ENCODE peak calls at places on chromosomes 4 and X, in four cellular contexts. T is left kidney, H is neuronal stem cell, I is upper lobe of right lung. U is an unnamed sample.

GRCh38 chr4:118124977-118125376 is 90.7 kb downstream of the NDST3 start:
- DNase-seq in T (no peak), H (no peak), I (no peak), U (no peak)

GRCh38 chr4:46648088-46648744 is 258.3 kb upstream of the GABRA2 start:
- DNase-seq in T (peak), H (peak), I (no peak), U (peak)

GRCh38 chrX:129566081-129566480 is 26.0 kb downstream of the OCRL start:
- DNase-seq in T (no peak), H (no peak), I (no peak), U (no peak)

GRCh38 chrX:50609796-50610195 is 139.2 kb upstream of the DGKK start:
- DNase-seq in T (no peak), H (no peak), I (no peak), U (no peak)

GRCh38 chr4:150337709-150338108 is 244.2 kb upstream of the MAB21L2 start:
- DNase-seq in T (peak), H (no peak), I (no peak), U (no peak)

GRCh38 chr4:8403981-8404380 is 36.5 kb downstream of the ACOX3 start:
- DNase-seq in T (no peak), H (no peak), I (no peak), U (no peak)

GRCh38 chrX:135985123-135985973 is at the start of gene SLC9A6:
- DNase-seq in T (peak), H (peak), I (peak), U (peak)

GRCh38 chr4:107876096-107876495 is 51.4 kb downstream of the SGMS2 start:
- DNase-seq in T (no peak), H (no peak), I (no peak), U (no peak)

GRCh38 chr4:38385286-38386010 is 278.6 kb upstream of the KLF3 start:
- DNase-seq in T (peak), H (no peak), I (no peak), U (peak)

GRCh38 chr4:174999407-174999806 is 81.2 kb downstream of the ADAM29 start:
- DNase-seq in T (no peak), H (no peak), I (no peak), U (no peak)

GRCh38 chrX:31298881-31299280 is 227.0 kb upstream of the FTHL17 start:
- DNase-seq in T (peak), H (no peak), I (no peak), U (no peak)

GRCh38 chr4:38111024-38111423 is 150.8 kb downstream of the PTTG2 start:
- DNase-seq in T (no peak), H (no peak), I (no peak), U (no peak)

GRCh38 chrX:148947399-148948025 is 447.1 kb downstream of the AFF2 start:
- DNase-seq in T (no peak), H (no peak), I (no peak), U (no peak)

GRCh38 chr4:124179521-124180186 is 532.9 kb downstream of the ANKRD50 start:
- DNase-seq in T (peak), H (no peak), I (no peak), U (no peak)

GRCh38 chrX:47327902-47328301 is 42.5 kb upstream of the ZNF157 start:
- DNase-seq in T (no peak), H (no peak), I (no peak), U (no peak)

GRCh38 chr4:111512081-111512774 is 633.0 kb upstream of the FAM241A start:
- DNase-seq in T (no peak), H (no peak), I (no peak), U (no peak)

U was measured in ecto neural progenitor cell.